ENCODE peak calls at places on chromosome 17, in four cellular contexts. One of them, this sample, is unnamed.
A peak's percentile ranks its signal among the peaks of the same experiment; 100 is the strongest.

GRCh38 chr17:82338858-82339633 is 5.5 kb upstream of the SECTM1 start:
- DNase-seq in fibroblast of lung: peak; percentile 60
- DNase-seq in endothelial cell of umbilical vein: peak; percentile 59
- DNase-seq in GM23338: peak; percentile 33
- DNase-seq in this sample: peak; percentile 86

GRCh38 chr17:339193-340061 is 13.2 kb downstream of the RPH3AL start:
- DNase-seq in fibroblast of lung: no peak
- DNase-seq in GM23338: peak; percentile 35
- DNase-seq in endothelial cell of umbilical vein: no peak
- DNase-seq in this sample: no peak

GRCh38 chr17:30939059-30939689 is 17.4 kb downstream of the ADAP2 start:
- DNase-seq in endothelial cell of umbilical vein: no peak
- DNase-seq in fibroblast of lung: peak; percentile 15
- DNase-seq in GM23338: no peak
- DNase-seq in this sample: no peak

GRCh38 chr17:67448449-67448848 is 71.4 kb downstream of the PITPNC1 start:
- DNase-seq in GM23338: no peak
- DNase-seq in endothelial cell of umbilical vein: no peak
- DNase-seq in fibroblast of lung: no peak
- DNase-seq in this sample: no peak

GRCh38 chr17:8479431-8479947 is 43.8 kb downstream of the NDEL1 start:
- DNase-seq in endothelial cell of umbilical vein: no peak
- DNase-seq in GM23338: no peak
- DNase-seq in fibroblast of lung: peak; percentile 81
- DNase-seq in this sample: peak; percentile 97

GRCh38 chr17:19014628-19015215 is 10.2 kb upstream of the FAM83G start:
- DNase-seq in GM23338: no peak
- DNase-seq in endothelial cell of umbilical vein: no peak
- DNase-seq in fibroblast of lung: no peak
- DNase-seq in this sample: no peak

GRCh38 chr17:47197821-47198220 is 8.7 kb upstream of the CDC27 start:
- DNase-seq in fibroblast of lung: no peak
- DNase-seq in endothelial cell of umbilical vein: no peak
- DNase-seq in GM23338: no peak
- DNase-seq in this sample: no peak

GRCh38 chr17:50586421-50587247 is 26.1 kb downstream of the CACNA1G start:
- DNase-seq in GM23338: no peak
- DNase-seq in endothelial cell of umbilical vein: no peak
- DNase-seq in fibroblast of lung: no peak
- DNase-seq in this sample: no peak

GRCh38 chr17:55275894-55276804 is 11.4 kb downstream of the HLF start:
- DNase-seq in GM23338: peak; percentile 13
- DNase-seq in endothelial cell of umbilical vein: no peak
- DNase-seq in fibroblast of lung: no peak
- DNase-seq in this sample: peak; percentile 58

GRCh38 chr17:51997723-51998122 is 160.8 kb downstream of the CA10 start:
- DNase-seq in GM23338: no peak
- DNase-seq in fibroblast of lung: no peak
- DNase-seq in endothelial cell of umbilical vein: no peak
- DNase-seq in this sample: no peak

GRCh38 chr17:80785477-80786178 is 206.0 kb upstream of the CHMP6 start:
- DNase-seq in GM23338: no peak
- DNase-seq in endothelial cell of umbilical vein: no peak
- DNase-seq in fibroblast of lung: no peak
- DNase-seq in this sample: no peak

GRCh38 chr17:29214215-29215146 is 32.2 kb upstream of the CRYBA1 start:
- DNase-seq in fibroblast of lung: no peak
- DNase-seq in GM23338: no peak
- DNase-seq in endothelial cell of umbilical vein: no peak
- DNase-seq in this sample: peak; percentile 51
- H3K4me1 ChIP-seq in fibroblast of lung: no peaks in the 10 kb centered on the region
- H3K4me1 ChIP-seq in GM23338: peaks cover under 1% of the 10 kb centered on the region
- H3K4me1 ChIP-seq in endothelial cell of umbilical vein: no peaks in the 10 kb centered on the region
- H3K4me1 ChIP-seq in this sample: peaks cover 12% of the 10 kb centered on the region

GRCh38 chr17:39668141-39668924 is at the start of gene PNMT:
- DNase-seq in fibroblast of lung: peak; percentile 52
- DNase-seq in GM23338: peak; percentile 90
- DNase-seq in endothelial cell of umbilical vein: peak; percentile 48
- DNase-seq in this sample: peak; percentile 79

GRCh38 chr17:39665642-39666221 is 583 bp downstream of the TCAP start:
- DNase-seq in endothelial cell of umbilical vein: no peak
- DNase-seq in fibroblast of lung: no peak
- DNase-seq in GM23338: no peak
- DNase-seq in this sample: peak; percentile 43

GRCh38 chr17:39666231-39666600 is 1.1 kb downstream of the TCAP start:
- DNase-seq in fibroblast of lung: no peak
- DNase-seq in GM23338: no peak
- DNase-seq in endothelial cell of umbilical vein: no peak
- DNase-seq in this sample: peak; percentile 19

GRCh38 chr17:39667262-39668140 is 752 bp upstream of the PNMT start:
- DNase-seq in fibroblast of lung: no peak
- DNase-seq in GM23338: peak; percentile 48
- DNase-seq in endothelial cell of umbilical vein: no peak
- DNase-seq in this sample: peak; percentile 35

GRCh38 chr17:39666601-39667261 is 1.5 kb upstream of the PNMT start:
- DNase-seq in endothelial cell of umbilical vein: no peak
- DNase-seq in GM23338: no peak
- DNase-seq in fibroblast of lung: no peak
- DNase-seq in this sample: peak; percentile 15
- TF ChIP-seq EZH2 in endothelial cell of umbilical vein: no peak
- TF ChIP-seq EZH2 in GM23338: no peak
- TF ChIP-seq EZH2 in fibroblast of lung: no peak
- TF ChIP-seq EZH2 in this sample: no peak

GRCh38 chr17:72479113-72479512 is 358.3 kb downstream of the SOX9 start:
- DNase-seq in fibroblast of lung: no peak
- DNase-seq in GM23338: peak; percentile 29
- DNase-seq in endothelial cell of umbilical vein: no peak
- DNase-seq in this sample: no peak
- H3K4me1 ChIP-seq in fibroblast of lung: no peaks in the 10 kb centered on the region
- H3K4me1 ChIP-seq in GM23338: peaks cover 31% of the 10 kb centered on the region
- H3K4me1 ChIP-seq in endothelial cell of umbilical vein: no peaks in the 10 kb centered on the region
- H3K4me1 ChIP-seq in this sample: no peaks in the 10 kb centered on the region

GRCh38 chr17:61402978-61403845 is 3.6 kb downstream of the TBX2 start:
- DNase-seq in GM23338: peak; percentile 75
- DNase-seq in endothelial cell of umbilical vein: no peak
- DNase-seq in fibroblast of lung: peak; percentile 64
- DNase-seq in this sample: no peak

GRCh38 chr17:61405047-61405685 is 5.5 kb downstream of the TBX2 start:
- DNase-seq in GM23338: peak; percentile 57
- DNase-seq in fibroblast of lung: peak; percentile 50
- DNase-seq in endothelial cell of umbilical vein: no peak
- DNase-seq in this sample: no peak

GRCh38 chr17:61404702-61405046 is 5.0 kb downstream of the TBX2 start:
- DNase-seq in fibroblast of lung: no peak
- DNase-seq in GM23338: peak; percentile 59
- DNase-seq in endothelial cell of umbilical vein: no peak
- DNase-seq in this sample: no peak

GRCh38 chr17:61405686-61406542 is 6.3 kb downstream of the TBX2 start:
- DNase-seq in fibroblast of lung: peak; percentile 52
- DNase-seq in GM23338: peak; percentile 47
- DNase-seq in endothelial cell of umbilical vein: no peak
- DNase-seq in this sample: no peak

DNA sequence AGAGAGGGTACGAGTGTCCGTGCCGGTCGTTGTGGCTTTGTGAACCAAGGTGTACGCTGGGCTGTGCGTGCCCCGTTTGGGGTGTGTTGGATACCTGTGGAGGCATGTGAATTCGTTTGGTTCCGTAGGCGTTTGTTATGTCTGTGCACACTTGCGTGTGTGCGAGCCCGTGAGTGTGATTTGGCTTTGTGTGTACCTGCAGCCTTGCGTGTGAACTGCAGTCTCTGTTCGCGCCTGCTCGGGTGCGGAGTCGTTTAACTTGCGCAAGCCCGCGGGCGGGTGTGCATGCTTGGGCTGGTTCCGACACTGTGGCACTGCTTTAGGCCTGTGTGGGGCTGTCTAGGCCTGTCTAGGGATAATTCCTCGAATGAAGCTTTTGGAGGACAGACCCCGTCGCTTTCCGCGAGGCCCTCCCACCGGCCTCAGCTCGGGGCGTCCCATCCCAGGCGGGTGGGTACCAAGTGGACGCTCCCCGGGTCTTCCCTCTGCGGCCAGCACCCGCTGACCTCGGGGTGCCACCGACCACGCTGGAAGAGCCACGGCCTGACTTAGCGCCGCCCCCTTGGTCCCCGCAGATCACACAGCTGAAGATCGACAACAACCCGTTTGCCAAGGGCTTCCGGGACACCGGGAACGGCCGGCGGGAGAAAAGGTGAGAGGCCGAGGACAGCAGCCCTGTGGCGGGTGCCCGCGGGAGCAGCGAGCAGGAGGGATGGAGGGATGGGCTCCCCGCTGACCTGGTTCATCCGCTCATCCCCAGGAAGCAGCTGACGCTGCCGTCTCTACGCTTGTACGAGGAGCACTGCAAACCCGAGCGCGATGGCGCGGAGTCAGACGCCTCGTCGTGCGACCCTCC is 4.4 kb downstream of the TBX2 start:
- DNase-seq in GM23338: peak; percentile 48
- DNase-seq in fibroblast of lung: peak; percentile 76
- DNase-seq in endothelial cell of umbilical vein: no peak
- DNase-seq in this sample: no peak
- TF ChIP-seq EZH2 in GM23338: peak; percentile 62
- TF ChIP-seq EZH2 in fibroblast of lung: no peak
- TF ChIP-seq EZH2 in endothelial cell of umbilical vein: peak; percentile 63
- TF ChIP-seq EZH2 in this sample: no peak

This sample was measured in GM23248.